ENCODE peak calls at places on chromosomes 13 and 19, in seven cellular contexts. C is right atrium auricular region, J is progenitor cell of endocrine pancreas, W is brain microvascular endothelial cell, Y is GM13976, E is MM.1S, P is fibroblast of villous mesenchyme. T is an unnamed sample.

GRCh38 chr19:19495614-19496603 is 19.4 kb downstream of the TSSK6 start:
- DNase-seq in C (no peak), J (no peak), W (no peak), Y (no peak), E (no peak), P (no peak), T (no peak)

GRCh38 chr19:13794388-13794751 is 873 bp upstream of the ZSWIM4 start:
- DNase-seq in C (peak), J (no peak), W (peak), Y (no peak), E (no peak), P (peak), T (no peak)

GRCh38 chr13:43185206-43185605 is 161.8 kb downstream of the DNAJC15 start:
- DNase-seq in C (no peak), J (no peak), W (no peak), Y (peak), E (no peak), P (no peak), T (no peak)

GRCh38 chr19:12997967-12998940 is 3.0 kb downstream of the NFIX start:
- DNase-seq in C (no peak), J (no peak), W (no peak), Y (no peak), E (no peak), P (no peak), T (no peak)

GRCh38 chr19:34436716-34437115 is 8.5 kb downstream of the UBA2 start:
- DNase-seq in C (no peak), J (no peak), W (peak), Y (no peak), E (no peak), P (no peak), T (no peak)

GRCh38 chr13:111247552-111247951 is 72.9 kb upstream of the TEX29 start:
- DNase-seq in C (no peak), J (no peak), W (no peak), Y (no peak), E (no peak), P (no peak), T (no peak)

GRCh38 chr13:31007392-31007791 is 74.9 kb downstream of the TEX26 start:
- DNase-seq in C (no peak), J (no peak), W (no peak), Y (no peak), E (no peak), P (no peak), T (no peak)

GRCh38 chr13:37163626-37164365 is 58.3 kb upstream of the CSNK1A1L start:
- DNase-seq in C (no peak), J (no peak), W (no peak), Y (no peak), E (no peak), P (peak), T (no peak)

GRCh38 chr13:113976711-113977684 is 3.1 kb upstream of the C13orf46 start:
- DNase-seq in C (no peak), J (no peak), W (peak), Y (no peak), E (no peak), P (no peak), T (no peak)

GRCh38 chr13:46596501-46596900 is 43.5 kb downstream of the LRCH1 start:
- DNase-seq in C (no peak), J (no peak), W (no peak), Y (no peak), E (no peak), P (no peak), T (no peak)

GRCh38 chr13:73428137-73428536 is 369.3 kb downstream of the KLF5 start:
- DNase-seq in C (no peak), J (no peak), W (peak), Y (no peak), E (no peak), P (peak), T (no peak)

GRCh38 chr13:82439159-82439904 is 1442.9 kb downstream of the SLITRK1 start:
- DNase-seq in C (no peak), J (no peak), W (no peak), Y (no peak), E (no peak), P (no peak), T (no peak)

GRCh38 chr19:38932425-38933179 is 1.9 kb downstream of the MRPS12 start:
- DNase-seq in C (no peak), J (no peak), W (peak), Y (no peak), E (peak), P (peak), T (no peak)

GRCh38 chr13:101569807-101570206 is 117.3 kb downstream of the ITGBL1 start:
- DNase-seq in C (no peak), J (no peak), W (no peak), Y (no peak), E (no peak), P (no peak), T (no peak)

GRCh38 chr13:25971499-25972145 is 80.2 kb downstream of the SHISA2 start:
- DNase-seq in C (no peak), J (no peak), W (no peak), Y (no peak), E (no peak), P (no peak), T (no peak)

GRCh38 chr13:74886496-74886895 is 595.5 kb downstream of the TBC1D4 start:
- DNase-seq in C (no peak), J (no peak), W (no peak), Y (no peak), E (no peak), P (peak), T (no peak)

GRCh38 chr13:74889321-74889720 is 592.6 kb downstream of the TBC1D4 start:
- DNase-seq in C (no peak), J (no peak), W (no peak), Y (no peak), E (no peak), P (peak), T (no peak)

DNA sequence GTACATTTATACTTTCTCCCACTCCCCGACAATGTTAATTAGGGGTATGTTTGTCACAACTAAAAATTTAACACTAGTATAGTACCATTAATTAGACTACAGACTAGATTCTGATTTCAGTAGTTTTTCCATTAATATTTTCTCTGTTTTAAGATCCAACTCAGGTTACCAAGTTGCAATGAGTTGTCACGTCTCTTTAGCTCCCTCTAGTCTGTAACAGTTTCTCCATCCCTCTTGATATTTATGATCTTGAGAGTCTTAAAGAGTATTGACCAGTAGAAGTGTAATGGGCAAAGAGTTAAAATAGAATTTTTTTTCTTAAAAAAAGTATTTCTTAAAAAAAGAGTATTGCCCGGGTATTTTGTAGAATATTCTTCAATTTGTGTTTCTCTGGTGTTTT is 598.1 kb downstream of the TBC1D4 start:
- DNase-seq in C (no peak), J (no peak), W (no peak), Y (no peak), E (no peak), P (no peak), T (no peak)
- TF ChIP-seq CTCF in C (no peak), J (peak), W (peak), Y (no peak), E (no peak), P (peak), T (peak)

DNA sequence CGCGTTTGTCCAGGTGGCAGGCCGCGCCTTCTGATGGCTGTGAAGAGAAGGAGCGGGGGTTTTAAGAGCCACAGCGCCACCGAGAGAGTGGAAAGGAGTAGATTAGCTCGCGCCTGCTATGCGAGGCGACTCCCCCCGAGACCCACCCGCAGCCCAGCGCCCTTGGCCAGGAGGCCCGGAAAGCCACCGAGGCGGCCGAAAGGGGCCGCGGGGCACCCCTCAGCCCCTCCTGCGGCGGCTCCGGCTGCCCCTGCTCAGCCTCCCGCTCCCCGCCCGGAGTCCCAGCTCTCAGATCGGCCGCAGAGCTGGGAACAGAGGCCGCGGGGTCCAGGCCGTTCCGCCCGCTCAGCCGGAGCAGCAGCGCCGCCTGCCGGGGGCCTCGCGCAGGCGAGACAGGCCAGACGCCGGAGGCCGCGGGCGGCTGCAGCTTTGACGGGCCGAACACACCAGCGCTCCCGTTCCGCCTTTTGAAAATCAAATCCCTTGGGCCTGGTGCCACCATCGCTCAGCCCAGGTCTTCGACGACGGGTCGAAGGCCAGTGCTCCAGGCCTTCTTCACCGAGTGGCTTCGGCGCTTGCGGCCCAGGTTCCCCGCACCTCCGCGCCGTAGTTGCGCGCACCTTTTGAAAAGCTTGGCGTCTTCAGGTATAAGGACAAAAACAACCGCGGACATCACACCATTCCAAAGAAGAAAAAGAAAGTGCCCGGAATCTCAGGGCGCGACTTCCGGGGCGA is 15.3 kb downstream of the CDX2 start:
- DNase-seq in C (no peak), J (peak), W (peak), Y (peak), E (peak), P (peak), T (peak)
- TF ChIP-seq CTCF in C (peak), J (peak), W (peak), Y (peak), E (peak), P (peak), T (peak)

GRCh38 chr19:43779820-43780219 is 953 bp downstream of the KCNN4 start:
- DNase-seq in C (no peak), J (no peak), W (no peak), Y (peak), E (no peak), P (no peak), T (no peak)
- TF ChIP-seq CTCF in C (no peak), J (no peak), W (peak), Y (peak), E (no peak), P (no peak), T (no peak)

GRCh38 chr19:42528354-42529247 is at the start of gene CEACAM1:
- DNase-seq in C (peak), J (no peak), W (no peak), Y (peak), E (peak), P (peak), T (no peak)

GRCh38 chr19:42531313-42531712 is 3.0 kb upstream of the CEACAM1 start:
- DNase-seq in C (no peak), J (no peak), W (no peak), Y (no peak), E (no peak), P (no peak), T (peak)

GRCh38 chr19:42532881-42533280 is 4.6 kb upstream of the CEACAM1 start:
- DNase-seq in C (no peak), J (no peak), W (no peak), Y (no peak), E (no peak), P (no peak), T (peak)

GRCh38 chr19:42524943-42525342 is 3.3 kb downstream of the CEACAM1 start:
- DNase-seq in C (no peak), J (no peak), W (no peak), Y (no peak), E (no peak), P (no peak), T (no peak)

DNA sequence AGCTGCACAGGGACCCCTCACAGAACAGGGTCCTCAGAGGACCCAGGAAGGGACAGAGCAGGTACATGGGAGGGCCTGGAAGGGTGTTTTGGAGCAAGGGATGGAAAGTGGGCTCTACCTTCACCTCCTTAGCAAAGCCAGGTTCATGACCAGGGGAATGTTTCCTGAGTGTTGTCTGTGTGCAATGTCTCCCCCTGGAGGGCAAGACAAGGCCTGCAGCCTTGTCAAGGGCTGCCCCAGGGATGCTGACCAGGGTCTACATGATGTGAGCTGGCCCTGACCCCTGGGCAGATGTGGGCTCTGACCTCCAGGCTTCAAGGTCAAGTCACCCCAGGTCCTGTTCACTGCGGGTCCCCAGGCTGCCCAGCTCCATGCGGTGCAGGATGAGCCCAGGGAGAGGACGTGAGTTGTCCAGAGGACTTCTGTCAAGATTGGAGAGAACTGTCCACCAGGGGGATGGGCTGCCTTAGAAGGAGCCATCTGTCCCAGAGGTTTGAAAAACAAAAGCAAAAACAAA is 1.0 kb upstream of the CEACAM1 start:
- DNase-seq in C (peak), J (peak), W (peak), Y (peak), E (peak), P (peak), T (no peak)
- TF ChIP-seq CTCF in C (peak), J (peak), W (peak), Y (peak), E (peak), P (peak), T (peak)

DNA sequence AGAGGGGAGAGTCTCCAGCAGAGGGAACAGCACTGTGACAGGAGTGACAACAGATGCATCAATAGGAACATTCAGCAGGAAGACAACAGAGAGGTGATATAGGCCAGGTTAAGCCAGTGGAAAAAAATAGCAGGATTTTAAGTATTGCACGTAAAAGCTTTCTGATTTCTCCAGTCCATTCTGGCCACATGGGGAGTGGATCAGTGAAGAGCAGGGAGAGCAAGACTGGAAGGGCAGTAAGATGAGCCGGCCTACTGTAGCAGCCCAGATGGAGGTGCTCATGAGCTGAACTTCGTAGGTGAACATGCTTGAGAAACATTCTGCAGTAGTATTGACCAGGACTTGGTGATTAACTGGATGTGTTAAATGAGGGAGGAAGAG is 1.7 kb downstream of the UTP14C start:
- DNase-seq in C (no peak), J (no peak), W (no peak), Y (no peak), E (no peak), P (no peak), T (no peak)
- TF ChIP-seq CTCF in C (no peak), J (no peak), W (no peak), Y (no peak), E (no peak), P (no peak), T (no peak)

DNA sequence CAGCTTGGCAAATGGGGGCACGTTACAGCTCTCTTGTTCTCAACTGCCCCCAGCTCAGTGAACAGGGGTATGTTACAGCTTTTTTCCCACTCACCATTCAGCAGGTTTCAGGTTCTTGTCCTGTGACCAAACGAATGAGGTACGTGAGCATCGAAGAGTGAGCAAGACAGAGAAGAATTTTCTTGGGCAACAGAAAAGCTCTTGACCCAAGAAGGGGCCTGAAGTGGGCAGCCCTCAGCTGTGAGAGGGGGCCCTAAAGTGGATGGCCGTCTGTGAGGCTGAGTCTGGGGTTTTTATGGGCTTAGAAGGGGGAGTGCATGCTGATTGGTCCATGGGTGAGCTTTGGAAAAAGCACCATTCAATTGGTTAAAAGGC is 21.4 kb downstream of the CCDC70 start:
- DNase-seq in C (no peak), J (no peak), W (no peak), Y (no peak), E (no peak), P (no peak), T (peak)
- TF ChIP-seq CTCF in C (no peak), J (no peak), W (no peak), Y (no peak), E (no peak), P (no peak), T (no peak)

GRCh38 chr13:91307887-91308286 is 39.6 kb upstream of the MIR17HG start:
- DNase-seq in C (no peak), J (no peak), W (no peak), Y (no peak), E (no peak), P (no peak), T (no peak)

GRCh38 chr13:91305652-91306051 is 41.8 kb upstream of the MIR17HG start:
- DNase-seq in C (no peak), J (no peak), W (no peak), Y (no peak), E (no peak), P (no peak), T (no peak)

GRCh38 chr13:91304740-91305139 is 42.7 kb upstream of the MIR17HG start:
- DNase-seq in C (no peak), J (no peak), W (no peak), Y (no peak), E (no peak), P (no peak), T (no peak)

GRCh38 chr13:91311491-91311890 is 36.0 kb upstream of the MIR17HG start:
- DNase-seq in C (no peak), J (no peak), W (no peak), Y (no peak), E (no peak), P (no peak), T (no peak)

GRCh38 chr13:91308299-91308698 is 39.2 kb upstream of the MIR17HG start:
- DNase-seq in C (no peak), J (no peak), W (no peak), Y (no peak), E (no peak), P (no peak), T (no peak)
- TF ChIP-seq CTCF in C (no peak), J (no peak), W (peak), Y (peak), E (no peak), P (peak), T (peak)